ENCODE peak calls at places on chromosomes 16 and 17, in nine cellular contexts. W is tibial nerve, S is adrenal gland, F is heart left ventricle, X is transverse colon, N is stomach, B is uterus, R is IMR-90, Y is breast epithelium. C is an unnamed sample. For H3K36me3, the result is how much of the 10 kb centered on the place peaks cover.

GRCh38 chr16:82177555-82177954 is 7.5 kb upstream of the MPHOSPH6 start:
- DNase-seq in W (no peak), S (no peak), F (no peak), X (no peak), N (no peak), B (no peak), R (no peak), Y (no peak), C (no peak)

GRCh38 chr16:55437627-55438026 is 41.4 kb upstream of the MMP2 start:
- DNase-seq in W (peak), S (no peak), F (no peak), X (no peak), N (no peak), B (no peak), R (peak), Y (no peak), C (no peak)

GRCh38 chr17:83173997-83174858 is 94.8 kb downstream of the METRNL start:
- DNase-seq in W (peak), S (no peak), F (peak), X (no peak), N (no peak), B (peak), R (peak), Y (peak), C (peak)

GRCh38 chr16:81445143-81445922 is 725 bp downstream of the CMIP start:
- DNase-seq in W (no peak), S (peak), F (peak), X (peak), N (peak), B (peak), R (peak), Y (no peak), C (peak)

GRCh38 chr16:4316732-4317461 is 1.0 kb downstream of the GLIS2 start:
- DNase-seq in W (no peak), S (no peak), F (peak), X (peak), N (peak), B (peak), R (no peak), Y (no peak), C (peak)

GRCh38 chr16:17238285-17239028 is 232.3 kb downstream of the XYLT1 start:
- DNase-seq in W (no peak), S (no peak), F (no peak), X (no peak), N (no peak), B (no peak), R (no peak), Y (no peak), C (no peak)

GRCh38 chr17:4728124-4728523 is 3.1 kb upstream of the MED11 start:
- DNase-seq in W (no peak), S (peak), F (no peak), X (no peak), N (peak), B (no peak), R (no peak), Y (no peak), C (peak)

GRCh38 chr16:89323120-89323960 is 105.8 kb downstream of the ZNF778 start:
- DNase-seq in W (no peak), S (no peak), F (no peak), X (no peak), N (no peak), B (no peak), R (no peak), Y (no peak), C (no peak)

GRCh38 chr17:19647697-19648474 is 665 bp upstream of the ALDH3A2 start:
- DNase-seq in W (peak), S (peak), F (peak), X (peak), N (peak), B (peak), R (peak), Y (peak), C (peak)

GRCh38 chr17:59267776-59268175 is 47.5 kb downstream of the GDPD1 start:
- DNase-seq in W (no peak), S (no peak), F (no peak), X (no peak), N (no peak), B (no peak), R (no peak), Y (no peak), C (no peak)

GRCh38 chr16:10509534-10510025 is 70.8 kb downstream of the EMP2 start:
- DNase-seq in W (peak), S (peak), F (no peak), X (peak), N (peak), B (peak), R (peak), Y (peak), C (peak)

GRCh38 chr17:74760404-74761105 is 12.1 kb downstream of the NHERF1 start:
- DNase-seq in W (no peak), S (peak), F (no peak), X (no peak), N (no peak), B (no peak), R (no peak), Y (no peak), C (no peak)

GRCh38 chr17:3892095-3892998 is 506 bp downstream of the CAMKK1 start:
- DNase-seq in W (peak), S (peak), F (peak), X (peak), N (peak), B (peak), R (peak), Y (peak), C (peak)

GRCh38 chr16:1295465-1295864 is 14.0 kb upstream of the UBE2I start:
- DNase-seq in W (no peak), S (no peak), F (no peak), X (no peak), N (no peak), B (no peak), R (no peak), Y (no peak), C (no peak)

GRCh38 chr17:55641559-55642160 is 81.0 kb downstream of the TMEM100 start:
- DNase-seq in W (peak), S (peak), F (peak), X (peak), N (peak), B (peak), R (peak), Y (peak), C (peak)

GRCh38 chr16:66712512-66712911 is 16.0 kb upstream of the CMTM4 start:
- DNase-seq in W (no peak), S (no peak), F (no peak), X (no peak), N (no peak), B (no peak), R (no peak), Y (no peak), C (no peak)

GRCh38 chr17:31908386-31908785 is 6.9 kb upstream of the UTP6 start:
- DNase-seq in W (no peak), S (no peak), F (no peak), X (no peak), N (no peak), B (no peak), R (no peak), Y (no peak), C (no peak)

GRCh38 chr17:73929860-73930430 is 273.5 kb upstream of the RPL38 start:
- DNase-seq in W (no peak), S (no peak), F (no peak), X (no peak), N (no peak), B (no peak), R (no peak), Y (no peak), C (no peak)

GRCh38 chr17:20063665-20064648 is 54.8 kb downstream of the SPECC1 start:
- DNase-seq in W (peak), S (peak), F (peak), X (peak), N (peak), B (peak), R (peak), Y (peak), C (peak)

GRCh38 chr17:74780443-74781238 is 4.5 kb upstream of the NAT9 start:
- DNase-seq in W (no peak), S (no peak), F (no peak), X (no peak), N (no peak), B (no peak), R (no peak), Y (no peak), C (no peak)

GRCh38 chr16:2537451-2538379 is at the start of gene PDPK1:
- DNase-seq in W (peak), S (peak), F (peak), X (peak), N (peak), B (peak), R (peak), Y (peak), C (peak)

GRCh38 chr17:1627987-1628855 is at the start of gene SLC43A2:
- DNase-seq in W (peak), S (peak), F (peak), X (peak), N (peak), B (peak), R (peak), Y (peak), C (peak)

GRCh38 chr16:56997264-56997663 is 7.9 kb downstream of the NLRC5 start:
- DNase-seq in W (no peak), S (no peak), F (peak), X (no peak), N (no peak), B (no peak), R (no peak), Y (no peak), C (no peak)

GRCh38 chr17:51371732-51372151 is 111.4 kb downstream of the UTP18 start:
- DNase-seq in W (peak), S (peak), F (no peak), X (no peak), N (no peak), B (no peak), R (peak), Y (no peak), C (peak)

GRCh38 chr17:30720013-30720471 is 104.5 kb downstream of the CRLF3 start:
- DNase-seq in W (no peak), S (peak), F (peak), X (peak), N (peak), B (peak), R (no peak), Y (no peak), C (peak)

GRCh38 chr17:30429155-30429554 is 48.1 kb upstream of the GOSR1 start:
- DNase-seq in W (no peak), S (no peak), F (no peak), X (no peak), N (no peak), B (no peak), R (peak), Y (no peak), C (no peak)

GRCh38 chr16:30720086-30720485 is 21.1 kb downstream of the SRCAP start:
- DNase-seq in W (no peak), S (no peak), F (no peak), X (no peak), N (no peak), B (no peak), R (no peak), Y (no peak), C (no peak)
- H3K36me3 ChIP-seq in W (half or more), S (under half), F (half or more), X (under half), N (half or more), B (under half), R (half or more), Y (under half), C (under half)

GRCh38 chr17:39979865-39980401 is 674 bp upstream of the PSMD3 start:
- DNase-seq in W (no peak), S (peak), F (no peak), X (peak), N (no peak), B (no peak), R (peak), Y (no peak), C (peak)
- TF ChIP-seq POLR2A in W (no peak), S (no peak), F (no peak), X (no peak), N (no peak), B (no peak), R (no peak), Y (no peak), C (no peak)

DNA sequence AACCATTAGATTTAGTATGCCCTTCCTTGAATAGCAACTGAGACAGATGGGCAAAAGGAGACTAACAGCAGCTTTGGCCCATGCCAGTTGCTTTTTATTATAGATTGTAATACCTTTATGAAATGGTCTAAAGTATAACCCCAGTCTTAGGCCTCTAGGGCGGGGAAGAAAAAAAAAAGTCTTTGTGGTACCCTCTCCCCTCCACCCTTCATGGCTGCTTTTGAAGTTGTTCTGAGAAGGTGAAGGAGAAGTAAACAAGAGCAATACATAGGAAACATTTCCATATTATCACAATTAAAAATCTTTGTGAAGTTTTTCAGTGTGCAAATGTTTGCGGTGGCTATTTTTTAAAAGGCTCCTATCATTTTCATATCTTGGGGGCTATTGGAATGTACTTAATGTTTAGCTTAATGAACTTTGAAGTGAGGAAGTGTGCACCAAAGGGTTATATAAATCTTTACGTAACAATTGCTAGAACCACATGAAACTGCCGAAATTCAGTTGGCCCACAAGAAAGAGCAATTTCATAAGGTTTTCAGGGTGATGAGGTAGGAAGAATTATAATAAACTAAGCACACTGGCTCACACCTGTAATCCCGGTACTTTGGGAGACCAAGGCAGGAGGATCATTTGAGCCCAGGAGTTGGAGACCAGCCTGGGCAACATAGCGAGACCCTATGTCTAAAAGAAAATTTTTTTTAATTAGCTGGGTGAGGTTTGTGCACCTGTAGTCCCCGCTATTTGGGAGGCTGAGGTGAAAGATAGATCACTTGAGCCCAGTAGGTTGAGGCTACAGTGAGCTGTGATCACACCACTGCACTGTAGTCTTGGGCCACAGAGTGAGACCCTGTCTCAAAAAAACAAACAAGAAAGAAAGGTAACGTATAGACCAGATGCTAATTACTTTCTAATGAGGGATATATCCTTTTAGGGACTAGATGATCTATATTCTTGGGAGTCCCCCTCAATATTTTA is 7.8 kb downstream of the NOL11 start:
- DNase-seq in W (no peak), S (no peak), F (no peak), X (no peak), N (no peak), B (no peak), R (no peak), Y (no peak), C (no peak)
- H3K36me3 ChIP-seq in W (under half), S (under half), F (half or more), X (under half), N (half or more), B (under half), R (half or more), Y (under half), C (under half)

GRCh38 chr17:77613181-77613580 is 345.3 kb upstream of the TNRC6C start:
- DNase-seq in W (no peak), S (no peak), F (no peak), X (no peak), N (no peak), B (no peak), R (no peak), Y (no peak), C (peak)

GRCh38 chr17:77610980-77611641 is 347.4 kb upstream of the TNRC6C start:
- DNase-seq in W (no peak), S (peak), F (no peak), X (no peak), N (no peak), B (peak), R (no peak), Y (no peak), C (no peak)

GRCh38 chr17:77613627-77614026 is 344.9 kb upstream of the TNRC6C start:
- DNase-seq in W (no peak), S (no peak), F (no peak), X (no peak), N (peak), B (no peak), R (no peak), Y (no peak), C (no peak)

GRCh38 chr17:77610518-77610893 is 348.0 kb upstream of the TNRC6C start:
- DNase-seq in W (no peak), S (no peak), F (no peak), X (no peak), N (no peak), B (no peak), R (no peak), Y (no peak), C (no peak)

DNA sequence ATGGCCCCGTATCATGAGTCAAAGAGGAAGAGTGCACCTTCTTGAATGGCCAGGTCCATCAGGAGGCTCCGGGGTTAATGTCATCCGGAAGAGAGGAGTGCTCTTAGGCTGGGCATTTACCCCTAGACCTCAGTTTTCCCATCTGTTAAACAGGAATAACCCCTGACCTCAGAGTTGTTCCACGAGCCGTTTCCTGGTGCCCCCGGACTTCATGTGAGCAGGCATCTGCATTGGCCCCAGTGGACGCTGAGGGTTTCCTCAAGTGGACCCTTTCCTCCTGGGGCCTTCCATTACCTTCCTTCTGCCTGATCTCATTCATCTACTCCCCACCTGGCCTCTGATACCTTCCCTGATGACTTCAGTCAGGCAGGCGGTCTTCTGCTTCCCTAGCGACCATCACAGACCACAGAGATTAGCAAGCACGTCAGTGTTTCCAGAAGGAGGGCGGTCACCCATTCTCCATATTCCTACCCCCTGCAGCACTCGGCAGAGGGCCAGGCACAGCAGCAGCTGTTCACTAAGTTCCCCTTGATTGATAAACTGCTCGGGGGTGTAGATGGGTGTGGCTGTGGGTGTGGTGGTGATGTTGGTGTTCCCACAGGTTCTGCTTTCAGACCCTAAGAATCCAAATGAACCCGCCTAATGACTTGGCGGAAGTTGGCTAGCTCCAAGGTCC is 346.6 kb upstream of the TNRC6C start:
- DNase-seq in W (no peak), S (peak), F (no peak), X (no peak), N (no peak), B (no peak), R (no peak), Y (no peak), C (no peak)
- TF ChIP-seq POLR2A in W (no peak), S (no peak), F (no peak), X (no peak), N (no peak), B (no peak), R (no peak), Y (no peak), C (no peak)

GRCh38 chr16:58440094-58440493 is 47.8 kb downstream of the GINS3 start:
- DNase-seq in W (no peak), S (no peak), F (no peak), X (no peak), N (no peak), B (no peak), R (no peak), Y (no peak), C (no peak)

GRCh38 chr16:58443783-58444182 is 51.5 kb downstream of the GINS3 start:
- DNase-seq in W (no peak), S (no peak), F (no peak), X (no peak), N (no peak), B (no peak), R (no peak), Y (no peak), C (no peak)

GRCh38 chr16:58444265-58444664 is 52.0 kb downstream of the GINS3 start:
- DNase-seq in W (no peak), S (no peak), F (no peak), X (no peak), N (no peak), B (no peak), R (no peak), Y (no peak), C (no peak)

DNA sequence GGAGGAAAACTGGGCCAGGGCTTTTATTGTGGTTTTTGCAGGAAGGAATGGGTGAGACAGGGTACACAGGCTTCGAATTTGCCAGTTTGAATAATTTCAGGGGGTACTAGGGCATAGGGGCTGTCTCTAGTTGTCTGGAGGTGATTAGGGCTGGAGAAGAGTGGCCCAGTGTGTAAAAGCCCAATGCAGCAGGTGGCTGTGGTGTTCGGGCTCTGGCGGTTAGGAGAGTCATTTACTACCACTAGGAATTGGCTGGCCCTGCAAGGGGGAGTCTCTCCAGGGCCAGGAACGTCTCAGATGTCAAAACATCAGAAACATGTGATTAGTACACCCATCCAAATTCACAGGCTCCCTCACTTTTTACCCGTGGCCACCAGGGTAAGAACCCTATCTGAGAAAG is 50.3 kb downstream of the GINS3 start:
- DNase-seq in W (no peak), S (no peak), F (no peak), X (no peak), N (no peak), B (no peak), R (no peak), Y (no peak), C (no peak)
- H3K36me3 ChIP-seq in W (under half), S (under half), F (under half), X (under half), N (under half), B (under half), R (under half), Y (under half), C (under half)

GRCh38 chr16:31920373-31920772 is 46.8 kb downstream of the ZNF267 start:
- DNase-seq in W (no peak), S (no peak), F (no peak), X (no peak), N (no peak), B (no peak), R (no peak), Y (no peak), C (no peak)
- TF ChIP-seq POLR2A in W (no peak), S (no peak), F (no peak), X (no peak), N (no peak), B (no peak), R (no peak), Y (no peak), C (no peak)